ENCODE peak calls at places on chromosomes 5 and 9, in four cellular contexts. One of them, this sample, is unnamed.

GRCh38 chr5:1167728-1168709 is 33.4 kb upstream of the SLC6A19 start:
- DNase-seq in astrocyte of the spinal cord: peak
- DNase-seq in cardiac muscle cell: peak
- DNase-seq in HT1080: peak
- DNase-seq in this sample: peak

GRCh38 chr5:6910950-6911349 is 197.7 kb downstream of the TENT4A start:
- DNase-seq in astrocyte of the spinal cord: no peak
- DNase-seq in cardiac muscle cell: no peak
- DNase-seq in HT1080: no peak
- DNase-seq in this sample: no peak

GRCh38 chr5:137486707-137487106 is 12.4 kb downstream of the SPOCK1 start:
- DNase-seq in astrocyte of the spinal cord: peak
- DNase-seq in cardiac muscle cell: no peak
- DNase-seq in HT1080: peak
- DNase-seq in this sample: no peak

GRCh38 chr5:4907636-4908035 is 232.5 kb upstream of the ADAMTS16 start:
- DNase-seq in astrocyte of the spinal cord: no peak
- DNase-seq in cardiac muscle cell: no peak
- DNase-seq in HT1080: no peak
- DNase-seq in this sample: no peak

GRCh38 chr5:16178745-16179372 is 732 bp downstream of the MARCHF11 start:
- DNase-seq in astrocyte of the spinal cord: peak
- DNase-seq in cardiac muscle cell: peak
- DNase-seq in HT1080: peak
- DNase-seq in this sample: peak

GRCh38 chr5:169695919-169696490 is 58.9 kb downstream of the DOCK2 start:
- DNase-seq in astrocyte of the spinal cord: peak
- DNase-seq in cardiac muscle cell: no peak
- DNase-seq in HT1080: peak
- DNase-seq in this sample: no peak

GRCh38 chr5:8184455-8185063 is 315.6 kb downstream of the MTRR start:
- DNase-seq in astrocyte of the spinal cord: no peak
- DNase-seq in cardiac muscle cell: peak
- DNase-seq in HT1080: peak
- DNase-seq in this sample: peak

GRCh38 chr9:18554244-18554643 is 80.3 kb downstream of the ADAMTSL1 start:
- DNase-seq in astrocyte of the spinal cord: no peak
- DNase-seq in cardiac muscle cell: no peak
- DNase-seq in HT1080: no peak
- DNase-seq in this sample: no peak

GRCh38 chr5:142211013-142211412 is 102.4 kb downstream of the NDFIP1 start:
- DNase-seq in astrocyte of the spinal cord: no peak
- DNase-seq in cardiac muscle cell: no peak
- DNase-seq in HT1080: no peak
- DNase-seq in this sample: no peak